ENCODE peak calls at places on chromosomes 16 and 17, in five cellular contexts. Y is colonic mucosa, A is cardiac muscle cell, T is mesendoderm, F is prostate gland. S is an unnamed sample.

GRCh38 chr17:944266-944665 is 35.3 kb downstream of the NXN start:
- DNase-seq in Y (no peak), A (no peak), T (no peak), F (no peak), S (no peak)

GRCh38 chr16:54447606-54448440 is 161.2 kb upstream of the IRX3 start:
- DNase-seq in Y (no peak), A (no peak), T (peak; percentile 80), F (no peak), S (peak; percentile 74)

GRCh38 chr16:6160871-6161270 is 1063.3 kb upstream of the EEF2KMT start:
- DNase-seq in Y (no peak), A (no peak), T (no peak), F (no peak), S (no peak)

GRCh38 chr16:81964808-81965207 is 46.5 kb downstream of the SDR42E1 start:
- DNase-seq in Y (no peak), A (no peak), T (no peak), F (no peak), S (no peak)

GRCh38 chr17:29291163-29291752 is 2.7 kb downstream of the NUFIP2 start:
- DNase-seq in Y (peak; percentile 36), A (peak; percentile 65), T (peak; percentile 72), F (peak; percentile 48), S (peak; percentile 91)

GRCh38 chr17:31155208-31155810 is 60.5 kb downstream of the NF1 start:
- DNase-seq in Y (no peak), A (no peak), T (no peak), F (no peak), S (peak; percentile 52)

GRCh38 chr17:54177606-54178308 is 355.0 kb downstream of the KIF2B start:
- DNase-seq in Y (no peak), A (no peak), T (no peak), F (no peak), S (no peak)

GRCh38 chr17:16463341-16464000 is 28.5 kb downstream of the LRRC75A start:
- DNase-seq in Y (peak; percentile 93), A (peak; percentile 42), T (no peak), F (no peak), S (peak; percentile 64)

GRCh38 chr17:71283486-71283885 is 837.3 kb upstream of the SOX9 start:
- DNase-seq in Y (no peak), A (no peak), T (no peak), F (no peak), S (no peak)

GRCh38 chr17:75319818-75320691 is 30.8 kb upstream of the SLC25A19 start:
- DNase-seq in Y (no peak), A (no peak), T (no peak), F (no peak), S (no peak)

GRCh38 chr17:47719411-47720152 is 13.5 kb upstream of the TBX21 start:
- DNase-seq in Y (no peak), A (no peak), T (no peak), F (no peak), S (peak; percentile 52)

GRCh38 chr17:57619061-57619937 is 125.8 kb downstream of the CCDC182 start:
- DNase-seq in Y (no peak), A (no peak), T (no peak), F (no peak), S (no peak)

GRCh38 chr16:87715658-87716057 is 50.1 kb downstream of the KLHDC4 start:
- DNase-seq in Y (no peak), A (no peak), T (no peak), F (no peak), S (peak; percentile 24)

GRCh38 chr16:9136596-9136995 is 45.2 kb downstream of the HAPSTR1 start:
- DNase-seq in Y (no peak), A (no peak), T (no peak), F (no peak), S (no peak)

GRCh38 chr17:56718515-56718914 is 115.2 kb downstream of the C17orf67 start:
- DNase-seq in Y (no peak), A (no peak), T (no peak), F (no peak), S (no peak)

GRCh38 chr17:50264263-50265113 is 9.8 kb upstream of the TMEM92 start:
- DNase-seq in Y (peak; percentile 17), A (peak; percentile 35), T (no peak), F (no peak), S (peak; percentile 63)

GRCh38 chr16:31461921-31462804 is 2.9 kb downstream of the ARMC5 start:
- DNase-seq in Y (no peak), A (no peak), T (no peak), F (no peak), S (no peak)

GRCh38 chr17:43171761-43172487 is 910 bp downstream of the NBR1 start:
- DNase-seq in Y (peak; percentile 56), A (peak; percentile 32), T (peak; percentile 47), F (peak; percentile 48), S (peak; percentile 91)

GRCh38 chr16:31301708-31302400 is 42.1 kb downstream of the ITGAM start:
- DNase-seq in Y (no peak), A (no peak), T (no peak), F (no peak), S (peak; percentile 22)

GRCh38 chr17:901964-902363 is 77.6 kb downstream of the NXN start:
- DNase-seq in Y (no peak), A (no peak), T (no peak), F (no peak), S (no peak)

GRCh38 chr16:12573730-12574383 is 229.8 kb downstream of the CPPED1 start:
- DNase-seq in Y (peak; percentile 61), A (peak; percentile 55), T (peak; percentile 72), F (peak; percentile 31), S (peak; percentile 42)

GRCh38 chr17:71055128-71055527 is 885.8 kb downstream of the KCNJ2 start:
- DNase-seq in Y (no peak), A (no peak), T (no peak), F (no peak), S (no peak)

GRCh38 chr17:31688704-31689103 is 170.3 kb downstream of the COPRS start:
- DNase-seq in Y (no peak), A (no peak), T (no peak), F (no peak), S (no peak)

GRCh38 chr17:32861979-32862378 is 14.9 kb downstream of the MYO1D start:
- DNase-seq in Y (no peak), A (no peak), T (no peak), F (no peak), S (no peak)

GRCh38 chr17:41917957-41918391 is 777 bp downstream of the ACLY start:
- DNase-seq in Y (peak; percentile 78), A (peak; percentile 66), T (no peak), F (peak; percentile 44), S (peak; percentile 76)

GRCh38 chr16:81446318-81447275 is 2.0 kb downstream of the CMIP start:
- DNase-seq in Y (peak; percentile 63), A (no peak), T (peak; percentile 66), F (peak; percentile 72), S (peak; percentile 63)

GRCh38 chr16:318628-319027 is 33.9 kb downstream of the AXIN1 start:
- DNase-seq in Y (no peak), A (peak; percentile 40), T (peak; percentile 81), F (no peak), S (no peak)

GRCh38 chr17:78344666-78345065 is 15.2 kb downstream of the SOCS3 start:
- DNase-seq in Y (no peak), A (no peak), T (no peak), F (no peak), S (no peak)

GRCh38 chr17:78346605-78347250 is 13.1 kb downstream of the SOCS3 start:
- DNase-seq in Y (no peak), A (no peak), T (no peak), F (no peak), S (no peak)

GRCh38 chr17:78347453-78347852 is 12.4 kb downstream of the SOCS3 start:
- DNase-seq in Y (no peak), A (no peak), T (no peak), F (no peak), S (no peak)

GRCh38 chr17:78345172-78345571 is 14.7 kb downstream of the SOCS3 start:
- DNase-seq in Y (no peak), A (no peak), T (no peak), F (no peak), S (no peak)

DNA sequence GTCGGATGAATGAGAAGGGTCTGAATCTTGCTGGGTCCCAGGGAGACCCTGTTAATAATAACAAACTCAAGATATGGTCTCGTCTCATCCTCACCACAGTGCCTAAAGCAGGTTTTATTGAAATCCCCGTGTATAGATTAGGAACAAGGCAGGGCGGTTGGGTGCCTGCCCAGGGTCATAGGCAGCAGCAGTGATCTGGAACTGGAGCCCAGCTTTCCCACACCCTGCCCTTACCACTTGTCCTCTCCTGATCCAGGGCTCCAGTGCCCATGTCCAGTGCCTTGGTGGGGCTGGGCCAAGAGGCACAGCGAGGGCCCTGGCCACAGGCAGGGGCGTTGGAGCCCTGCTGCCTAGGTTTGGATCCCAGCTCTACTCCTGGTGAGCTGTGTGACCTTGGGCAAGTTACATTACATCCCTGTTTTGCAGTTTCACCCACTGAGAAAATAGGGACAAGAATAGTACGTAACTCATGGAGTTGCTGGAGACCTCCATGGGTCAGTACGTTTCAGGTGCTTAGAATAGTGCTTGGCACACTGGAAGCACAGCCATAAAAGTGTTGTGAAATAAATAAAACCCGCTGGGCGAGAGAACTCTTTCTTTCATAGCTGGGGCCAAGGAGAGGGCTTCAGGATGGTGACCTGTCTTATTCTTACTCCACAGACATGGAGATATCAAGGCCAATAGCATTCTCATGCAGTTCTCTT is 13.9 kb downstream of the SOCS3 start:
- DNase-seq in Y (no peak), A (no peak), T (no peak), F (no peak), S (no peak)
- H3K4me1 ChIP-seq in Y (no peaks in the 10 kb centered on the region), A (peaks cover 14% of the 10 kb centered on the region), T (peaks cover 6% of the 10 kb centered on the region), F (peaks cover 3% of the 10 kb centered on the region), S (peaks cover 40% of the 10 kb centered on the region)

GRCh38 chr17:6755281-6755680 is 565 bp upstream of the XAF1 start:
- DNase-seq in Y (peak; percentile 39), A (no peak), T (no peak), F (no peak), S (peak; percentile 75)
- H3K36me3 ChIP-seq in Y (no peaks in the 10 kb centered on the region), A (no peaks in the 10 kb centered on the region), T (no peaks in the 10 kb centered on the region), F (no peaks in the 10 kb centered on the region), S (peaks cover 8% of the 10 kb centered on the region)

DNA sequence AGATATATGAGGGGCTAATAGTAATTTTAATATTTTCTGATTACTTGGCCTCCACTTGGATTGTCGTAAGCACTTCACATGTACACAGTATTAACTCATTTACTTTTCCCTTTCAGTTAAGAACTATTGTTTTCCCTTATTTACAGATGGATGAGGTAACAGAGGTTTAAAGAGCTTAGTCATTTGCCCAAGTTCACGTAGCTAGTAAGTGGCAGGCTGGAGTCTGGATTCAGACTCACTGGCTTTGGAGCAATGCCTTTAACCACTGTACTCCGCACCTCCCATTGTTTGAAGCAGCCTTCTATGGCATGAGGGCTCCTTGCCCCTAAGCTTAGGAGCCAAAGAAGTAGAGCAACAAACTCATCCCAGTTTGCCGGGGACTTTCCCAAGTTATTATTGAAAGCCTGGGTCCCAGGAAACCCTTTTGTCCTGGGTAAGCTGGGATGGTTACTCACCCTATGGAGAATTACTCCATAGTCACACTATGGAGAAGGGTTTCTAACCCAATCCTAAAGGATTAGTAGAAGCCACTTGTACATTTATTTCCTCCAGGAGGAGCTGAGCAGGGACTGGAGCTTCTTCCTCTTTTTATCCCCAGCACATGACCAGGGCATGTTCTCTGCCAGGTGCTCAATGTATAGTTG is 12.3 kb downstream of the FOXL1 start:
- DNase-seq in Y (no peak), A (no peak), T (no peak), F (no peak), S (peak; percentile 78)
- H3K27me3 ChIP-seq in Y (peaks cover 16% of the 10 kb centered on the region), A (peaks cover 11% of the 10 kb centered on the region), T (no peaks in the 10 kb centered on the region), F (peaks cover 11% of the 10 kb centered on the region), S (peaks cover 3% of the 10 kb centered on the region)

GRCh38 chr17:64618848-64619247 is 43.3 kb downstream of the SMURF2 start:
- DNase-seq in Y (no peak), A (no peak), T (no peak), F (no peak), S (no peak)
- H3K4me1 ChIP-seq in Y (peaks cover 6% of the 10 kb centered on the region), A (peaks cover 18% of the 10 kb centered on the region), T (peaks cover 3% of the 10 kb centered on the region), F (no peaks in the 10 kb centered on the region), S (peaks cover 35% of the 10 kb centered on the region)

GRCh38 chr17:81572499-81573030 is 20.4 kb upstream of the FAAP100 start:
- DNase-seq in Y (no peak), A (no peak), T (no peak), F (no peak), S (no peak)
- H3K36me3 ChIP-seq in Y (no peaks in the 10 kb centered on the region), A (peaks cover 37% of the 10 kb centered on the region), T (peaks cover 29% of the 10 kb centered on the region), F (peaks cover 13% of the 10 kb centered on the region), S (peaks cover 71% of the 10 kb centered on the region)

S was measured in adipocyte.